ENCODE peak calls at places on chromosome 4, in nine cellular contexts. H is fibroblast of lung, B is bronchial epithelial cell, K is osteoblast, R is adrenal gland, Y is transverse colon, W is tibial nerve, Q is GM06990, I is Peyer's patch. S is an unnamed sample.

GRCh38 chr4:119597377-119597776 is 31.2 kb downstream of the PDE5A start:
- DNase-seq in H (peak; percentile 38), B (no peak), K (peak; percentile 62), R (no peak), Y (no peak), W (no peak), Q (no peak), I (no peak), S (no peak)

GRCh38 chr4:40121515-40121914 is 64.9 kb downstream of the N4BP2 start:
- DNase-seq in H (peak; percentile 89), B (peak; percentile 96), K (peak; percentile 81), R (peak; percentile 18), Y (no peak), W (no peak), Q (no peak), I (no peak), S (peak; percentile 74)

GRCh38 chr4:20684852-20685763 is 15.2 kb upstream of the PACRGL start:
- DNase-seq in H (no peak), B (peak; percentile 13), K (no peak), R (no peak), Y (no peak), W (no peak), Q (no peak), I (no peak), S (no peak)

GRCh38 chr4:23614284-23614892 is 275.5 kb downstream of the PPARGC1A start:
- DNase-seq in H (peak; percentile 61), B (peak; percentile 53), K (no peak), R (peak; percentile 32), Y (no peak), W (no peak), Q (no peak), I (no peak), S (peak; percentile 54)

GRCh38 chr4:77268108-77268507 is 111.1 kb downstream of the CCNG2 start:
- DNase-seq in H (no peak), B (no peak), K (no peak), R (no peak), Y (no peak), W (no peak), Q (no peak), I (no peak), S (no peak)

GRCh38 chr4:15963001-15963451 is at the start of gene FGFBP2:
- DNase-seq in H (peak; percentile 54), B (peak; percentile 29), K (peak; percentile 87), R (peak; percentile 18), Y (peak; percentile 59), W (peak; percentile 53), Q (no peak), I (peak; percentile 60), S (peak; percentile 82)

GRCh38 chr4:683982-684571 is 4.9 kb downstream of the SLC49A3 start:
- DNase-seq in H (peak; percentile 59), B (peak; percentile 29), K (peak; percentile 99), R (peak; percentile 87), Y (peak; percentile 80), W (peak; percentile 42), Q (peak; percentile 46), I (peak; percentile 80), S (no peak)

GRCh38 chr4:87843936-87844335 is 11.2 kb downstream of the MEPE start:
- DNase-seq in H (peak; percentile 91), B (peak; percentile 51), K (no peak), R (no peak), Y (no peak), W (no peak), Q (no peak), I (no peak), S (peak; percentile 61)

GRCh38 chr4:10186228-10187214 is 69.9 kb upstream of the WDR1 start:
- DNase-seq in H (no peak), B (no peak), K (peak; percentile 45), R (no peak), Y (no peak), W (no peak), Q (no peak), I (no peak), S (no peak)

GRCh38 chr4:93396274-93396673 is 432.3 kb upstream of the ATOH1 start:
- DNase-seq in H (peak; percentile 74), B (peak; percentile 78), K (no peak), R (no peak), Y (no peak), W (no peak), Q (no peak), I (no peak), S (no peak)

GRCh38 chr4:176902710-176903323 is 110.1 kb upstream of the VEGFC start:
- DNase-seq in H (peak; percentile 95), B (peak; percentile 96), K (peak; percentile 71), R (no peak), Y (no peak), W (no peak), Q (peak; percentile 50), I (no peak), S (no peak)

GRCh38 chr4:57588557-57588956 is 478.4 kb upstream of the IGFBP7 start:
- DNase-seq in H (no peak), B (no peak), K (no peak), R (no peak), Y (no peak), W (no peak), Q (no peak), I (no peak), S (no peak)

DNA sequence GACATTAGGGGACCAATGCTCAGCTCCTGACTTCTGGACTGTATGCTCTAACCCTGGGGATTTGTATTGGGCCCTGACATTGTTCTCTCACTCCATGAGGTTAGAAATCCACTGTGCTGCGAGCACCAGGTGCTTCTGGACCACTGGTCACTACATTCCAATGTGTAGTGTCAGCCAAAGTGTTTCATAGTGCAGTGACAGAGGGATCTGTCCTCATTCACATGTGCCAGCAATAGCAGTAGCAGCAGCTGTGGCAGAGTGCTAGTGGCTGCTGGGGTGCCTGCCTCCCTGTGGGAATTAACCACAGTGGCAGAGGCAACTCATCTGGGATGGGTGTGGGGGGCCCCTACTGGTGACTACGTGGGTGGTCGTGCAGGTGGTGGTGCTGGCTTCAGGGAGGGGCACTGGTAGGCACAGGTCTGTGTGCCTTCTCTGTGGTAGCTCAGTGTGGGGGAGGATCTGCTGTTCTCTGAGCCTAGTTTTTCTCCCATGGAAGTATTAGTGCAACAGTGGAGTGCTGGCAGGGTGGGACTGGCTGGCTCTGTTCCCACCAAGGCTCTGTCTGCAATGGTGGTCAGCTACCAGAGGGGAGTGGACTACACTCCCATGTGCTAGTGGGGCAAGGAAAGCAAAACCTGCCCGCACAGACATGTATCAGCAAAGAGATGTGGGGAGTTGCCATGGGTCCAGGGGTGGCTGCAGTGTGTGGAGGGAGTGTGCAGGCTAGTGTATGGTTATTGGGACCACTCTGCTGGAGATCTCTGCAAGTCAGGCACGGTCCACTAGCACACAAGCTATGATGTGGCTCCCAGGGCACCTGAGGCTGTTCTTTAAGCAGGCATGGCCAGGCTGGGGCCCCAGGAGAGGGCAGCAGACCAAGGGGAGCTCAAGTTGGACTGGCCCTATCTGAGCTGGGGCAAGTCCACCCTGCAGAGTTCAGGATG is 78.5 kb downstream of the SCLT1 start:
- DNase-seq in H (peak; percentile 45), B (no peak), K (peak; percentile 50), R (no peak), Y (no peak), W (no peak), Q (no peak), I (peak; percentile 18), S (no peak)
- TF ChIP-seq CTCF in H (no peak), B (no peak), K (no peak), R (no peak), Y (no peak), W (no peak), Q (no peak), I (no peak), S (no peak)

DNA sequence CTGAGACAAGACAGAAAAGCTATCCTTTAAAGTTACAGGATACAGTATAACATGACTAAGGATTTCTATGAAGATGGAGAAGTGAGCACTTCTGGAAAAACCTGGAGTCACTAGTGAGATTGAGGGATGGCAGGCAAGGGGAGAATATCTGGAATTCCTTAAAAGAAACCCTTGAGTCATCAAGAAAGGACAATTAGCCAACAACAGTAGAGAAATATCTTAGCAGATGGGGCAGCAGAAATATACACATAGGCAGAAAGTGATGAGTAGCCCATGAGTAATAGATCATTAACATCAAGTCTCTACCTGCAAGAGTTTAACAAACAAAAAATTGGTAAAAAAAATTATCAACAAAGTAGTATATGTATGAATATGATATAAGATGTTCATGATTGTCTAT is 858.8 kb upstream of the FRG1 start:
- DNase-seq in H (no peak), B (peak; percentile 97), K (no peak), R (no peak), Y (no peak), W (no peak), Q (no peak), I (no peak), S (no peak)
- H3K4me3 ChIP-seq in H (no peak overlapping the region), B (no peak overlapping the region), K (no peak overlapping the region), R (no peak overlapping the region), Y (no peak overlapping the region), W (no peak overlapping the region), Q (no peak overlapping the region), I (no peak overlapping the region), S (no peak overlapping the region)

DNA sequence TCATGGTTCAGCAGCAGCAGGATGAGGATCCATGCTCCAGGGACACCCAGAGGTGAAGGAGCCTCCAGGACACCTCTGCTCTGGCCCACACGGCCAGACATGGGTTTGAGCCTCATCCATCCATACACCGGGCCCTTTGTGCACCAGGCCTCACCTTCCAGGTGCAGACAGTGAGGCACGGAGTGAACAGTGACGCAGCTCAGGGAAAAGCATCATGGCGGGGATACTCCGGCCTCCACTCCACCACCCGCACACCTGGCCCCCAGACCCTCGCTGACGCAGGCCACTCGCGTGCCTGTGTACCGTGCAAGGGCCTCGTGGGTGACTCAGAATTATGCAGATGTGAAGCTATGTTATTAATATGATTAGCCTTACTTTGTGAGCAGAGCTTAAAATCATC is 33.3 kb downstream of the ADRA2C start:
- DNase-seq in H (no peak), B (no peak), K (no peak), R (no peak), Y (no peak), W (no peak), Q (no peak), I (no peak), S (no peak)
- H3K27me3 ChIP-seq in H (no peaks in the 10 kb centered on the region), B (no peaks in the 10 kb centered on the region), K (peaks cover 10% of the 10 kb centered on the region), R (peaks cover 8% of the 10 kb centered on the region), Y (peaks cover 20% of the 10 kb centered on the region), W (no peaks in the 10 kb centered on the region), Q (no peaks in the 10 kb centered on the region), I (no peaks in the 10 kb centered on the region), S (no peaks in the 10 kb centered on the region)

GRCh38 chr4:117771647-117772337 is 262.5 kb upstream of the NDST3 start:
- DNase-seq in H (no peak), B (no peak), K (peak; percentile 26), R (no peak), Y (no peak), W (no peak), Q (no peak), I (no peak), S (no peak)
- TF ChIP-seq CTCF in H (peak; percentile 5), B (no peak), K (no peak), R (no peak), Y (no peak), W (no peak), Q (no peak), I (no peak), S (no peak)

DNA sequence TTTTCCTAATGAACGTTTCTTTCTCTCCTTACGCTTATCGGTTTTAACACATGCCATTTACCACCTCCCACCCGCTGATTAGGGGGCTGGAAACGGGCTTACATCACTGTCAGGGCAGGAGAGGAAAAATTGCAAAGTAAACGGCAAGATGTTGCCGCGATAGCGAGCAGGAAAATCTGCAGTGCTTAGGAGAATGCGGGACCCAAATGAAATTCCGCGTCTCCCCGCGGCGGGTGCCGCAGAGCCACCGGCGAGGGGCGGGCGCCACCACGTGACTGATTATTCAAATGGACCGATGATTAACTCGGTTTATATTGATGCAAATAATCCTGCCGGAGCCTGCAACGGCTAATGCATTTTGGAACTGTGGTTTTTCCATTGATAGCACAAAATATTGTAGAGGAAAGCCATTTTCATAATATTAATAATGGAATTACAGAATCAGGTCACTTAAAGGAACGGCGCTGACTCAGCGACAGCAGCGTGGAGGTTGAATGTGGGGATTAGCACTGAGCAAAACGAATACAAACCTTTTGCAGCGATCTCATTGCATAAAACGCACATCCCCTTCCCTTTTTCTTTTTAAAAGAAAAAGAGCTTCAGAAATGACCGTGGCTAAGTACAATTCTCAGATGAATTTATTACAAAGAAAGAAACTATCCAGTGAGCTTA is 224.2 kb downstream of the STIM2 start:
- DNase-seq in H (peak; percentile 16), B (peak; percentile 15), K (no peak), R (peak; percentile 44), Y (peak; percentile 13), W (no peak), Q (peak; percentile 3), I (no peak), S (peak; percentile 33)
- H3K4me3 ChIP-seq in H (peak overlapping the region; percentile 70), B (no peak overlapping the region), K (no peak overlapping the region), R (no peak overlapping the region), Y (peak overlapping the region; percentile 2), W (no peak overlapping the region), Q (no peak overlapping the region), I (no peak overlapping the region), S (no peak overlapping the region)